ENCODE peak calls at places on chromosomes 4 and X, in six cellular contexts. One of them, this sample, is unnamed.

GRCh38 chr4:94933799-94934198 is 176.0 kb downstream of the BMPR1B start:
- DNase-seq in NT2/D1: no peak
- DNase-seq in H1: no peak
- DNase-seq in GM12878: no peak
- DNase-seq in HepG2: no peak
- DNase-seq in K562: no peak
- DNase-seq in this sample: no peak

GRCh38 chr4:147833254-147833653 is 101.4 kb downstream of the ARHGAP10 start:
- DNase-seq in NT2/D1: no peak
- DNase-seq in H1: no peak
- DNase-seq in GM12878: no peak
- DNase-seq in HepG2: no peak
- DNase-seq in K562: no peak
- DNase-seq in this sample: no peak

GRCh38 chr4:46594658-46595057 is 204.7 kb upstream of the GABRA2 start:
- DNase-seq in NT2/D1: no peak
- DNase-seq in H1: no peak
- DNase-seq in GM12878: no peak
- DNase-seq in HepG2: no peak
- DNase-seq in K562: no peak
- DNase-seq in this sample: no peak

GRCh38 chr4:85861064-85861767 is 386.3 kb downstream of the ARHGAP24 start:
- DNase-seq in NT2/D1: no peak
- DNase-seq in H1: no peak
- DNase-seq in GM12878: no peak
- DNase-seq in HepG2: no peak
- DNase-seq in K562: no peak
- DNase-seq in this sample: no peak

GRCh38 chr4:25953740-25954139 is 39.7 kb downstream of the SMIM20 start:
- DNase-seq in NT2/D1: no peak
- DNase-seq in H1: no peak
- DNase-seq in GM12878: no peak
- DNase-seq in HepG2: peak
- DNase-seq in K562: no peak
- DNase-seq in this sample: peak

GRCh38 chr4:114606240-114606639 is 7.6 kb downstream of the UGT8 start:
- DNase-seq in NT2/D1: no peak
- DNase-seq in H1: no peak
- DNase-seq in GM12878: no peak
- DNase-seq in HepG2: no peak
- DNase-seq in K562: no peak
- DNase-seq in this sample: peak

GRCh38 chr4:84325625-84326024 is 173.5 kb downstream of the NKX6-1 start:
- DNase-seq in NT2/D1: no peak
- DNase-seq in H1: no peak
- DNase-seq in GM12878: no peak
- DNase-seq in HepG2: no peak
- DNase-seq in K562: no peak
- DNase-seq in this sample: no peak

GRCh38 chrX:74421181-74422028 is at the start of gene SLC16A2:
- DNase-seq in NT2/D1: peak
- DNase-seq in H1: no peak
- DNase-seq in GM12878: no peak
- DNase-seq in HepG2: no peak
- DNase-seq in K562: no peak
- DNase-seq in this sample: no peak

GRCh38 chr4:151676301-151676700 is 84.5 kb downstream of the GATB start:
- DNase-seq in NT2/D1: no peak
- DNase-seq in H1: no peak
- DNase-seq in GM12878: no peak
- DNase-seq in HepG2: no peak
- DNase-seq in K562: no peak
- DNase-seq in this sample: peak

GRCh38 chr4:105992641-105993305 is 97.5 kb downstream of the NPNT start:
- DNase-seq in NT2/D1: no peak
- DNase-seq in H1: no peak
- DNase-seq in GM12878: no peak
- DNase-seq in HepG2: no peak
- DNase-seq in K562: no peak
- DNase-seq in this sample: no peak

GRCh38 chr4:105991726-105992125 is 96.5 kb downstream of the NPNT start:
- DNase-seq in NT2/D1: no peak
- DNase-seq in H1: no peak
- DNase-seq in GM12878: no peak
- DNase-seq in HepG2: no peak
- DNase-seq in K562: no peak
- DNase-seq in this sample: no peak

GRCh38 chr4:105988671-105989070 is 93.4 kb downstream of the NPNT start:
- DNase-seq in NT2/D1: no peak
- DNase-seq in H1: no peak
- DNase-seq in GM12878: no peak
- DNase-seq in HepG2: no peak
- DNase-seq in K562: no peak
- DNase-seq in this sample: no peak

GRCh38 chr4:105989411-105990242 is 94.4 kb downstream of the NPNT start:
- DNase-seq in NT2/D1: no peak
- DNase-seq in H1: no peak
- DNase-seq in GM12878: no peak
- DNase-seq in HepG2: no peak
- DNase-seq in K562: no peak
- DNase-seq in this sample: no peak

DNA sequence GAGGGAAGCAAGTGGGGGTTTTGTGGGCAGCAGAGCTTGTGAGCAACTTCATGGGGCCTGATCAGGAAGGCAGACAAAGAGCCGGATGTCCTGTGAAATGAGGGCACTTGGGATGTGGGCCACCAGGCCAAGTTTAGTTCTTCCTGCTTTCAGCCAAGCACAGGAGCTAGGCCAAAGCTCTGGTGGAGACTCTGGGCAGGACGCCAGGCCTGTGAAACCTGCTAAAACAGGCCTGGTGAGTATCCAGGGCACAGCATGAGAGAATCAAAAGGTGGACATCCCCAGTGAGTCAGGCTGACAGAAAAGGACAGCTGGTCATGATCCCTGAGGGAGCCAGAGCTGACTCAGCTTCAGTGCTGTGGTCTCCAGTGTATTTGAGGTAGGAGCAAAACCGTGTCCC is 95.7 kb downstream of the NPNT start:
- DNase-seq in NT2/D1: no peak
- DNase-seq in H1: no peak
- DNase-seq in GM12878: no peak
- DNase-seq in HepG2: no peak
- DNase-seq in K562: no peak
- DNase-seq in this sample: peak
- TF ChIP-seq ZNF274 in NT2/D1: no peak
- TF ChIP-seq ZNF274 in H1: no peak
- TF ChIP-seq ZNF274 in GM12878: no peak
- TF ChIP-seq ZNF274 in HepG2: no peak
- TF ChIP-seq ZNF274 in K562: no peak
- TF ChIP-seq ZNF274 in this sample: no peak

GRCh38 chr4:81635747-81636146 is 164.0 kb upstream of the RASGEF1B start:
- DNase-seq in NT2/D1: no peak
- DNase-seq in H1: no peak
- DNase-seq in GM12878: peak
- DNase-seq in HepG2: no peak
- DNase-seq in K562: no peak
- DNase-seq in this sample: peak
- TF ChIP-seq ZNF274 in NT2/D1: no peak
- TF ChIP-seq ZNF274 in H1: no peak
- TF ChIP-seq ZNF274 in GM12878: no peak
- TF ChIP-seq ZNF274 in HepG2: no peak
- TF ChIP-seq ZNF274 in K562: no peak
- TF ChIP-seq ZNF274 in this sample: no peak

DNA sequence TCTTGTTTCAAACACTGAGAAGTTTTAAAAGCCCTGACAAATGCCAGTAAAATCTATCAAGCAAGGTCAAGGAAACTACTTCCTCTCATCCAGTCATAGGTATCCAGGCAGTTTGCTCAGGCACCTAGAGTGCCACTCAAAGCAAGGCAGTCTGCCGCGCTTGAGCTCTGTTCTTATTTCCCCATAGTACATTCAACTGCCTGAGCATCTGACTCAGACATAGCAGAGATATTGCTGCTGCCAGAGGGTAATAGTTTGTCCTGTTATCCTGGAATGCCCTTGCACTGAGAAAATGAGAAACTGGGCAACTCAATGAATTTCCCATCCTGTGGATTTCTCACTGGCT is 16.2 kb upstream of the ATP8A1 start:
- DNase-seq in NT2/D1: no peak
- DNase-seq in H1: no peak
- DNase-seq in GM12878: no peak
- DNase-seq in HepG2: no peak
- DNase-seq in K562: no peak
- DNase-seq in this sample: no peak
- TF ChIP-seq ZNF274 in NT2/D1: no peak
- TF ChIP-seq ZNF274 in H1: no peak
- TF ChIP-seq ZNF274 in GM12878: no peak
- TF ChIP-seq ZNF274 in HepG2: no peak
- TF ChIP-seq ZNF274 in K562: no peak
- TF ChIP-seq ZNF274 in this sample: no peak

GRCh38 chrX:41868392-41868977 is 54.9 kb downstream of the CASK start:
- DNase-seq in NT2/D1: no peak
- DNase-seq in H1: no peak
- DNase-seq in GM12878: no peak
- DNase-seq in HepG2: no peak
- DNase-seq in K562: no peak
- DNase-seq in this sample: no peak

GRCh38 chrX:41857670-41858069 is 65.7 kb downstream of the CASK start:
- DNase-seq in NT2/D1: no peak
- DNase-seq in H1: no peak
- DNase-seq in GM12878: no peak
- DNase-seq in HepG2: no peak
- DNase-seq in K562: no peak
- DNase-seq in this sample: no peak

GRCh38 chrX:41858161-41858775 is 65.1 kb downstream of the CASK start:
- DNase-seq in NT2/D1: peak
- DNase-seq in H1: peak
- DNase-seq in GM12878: no peak
- DNase-seq in HepG2: no peak
- DNase-seq in K562: no peak
- DNase-seq in this sample: no peak

GRCh38 chrX:41862562-41863184 is 60.7 kb downstream of the CASK start:
- DNase-seq in NT2/D1: no peak
- DNase-seq in H1: no peak
- DNase-seq in GM12878: no peak
- DNase-seq in HepG2: no peak
- DNase-seq in K562: no peak
- DNase-seq in this sample: no peak

GRCh38 chrX:41863343-41864203 is 59.8 kb downstream of the CASK start:
- DNase-seq in NT2/D1: no peak
- DNase-seq in H1: no peak
- DNase-seq in GM12878: no peak
- DNase-seq in HepG2: no peak
- DNase-seq in K562: no peak
- DNase-seq in this sample: no peak
- TF ChIP-seq ZNF274 in NT2/D1: no peak
- TF ChIP-seq ZNF274 in H1: no peak
- TF ChIP-seq ZNF274 in GM12878: no peak
- TF ChIP-seq ZNF274 in HepG2: no peak
- TF ChIP-seq ZNF274 in K562: no peak
- TF ChIP-seq ZNF274 in this sample: no peak

DNA sequence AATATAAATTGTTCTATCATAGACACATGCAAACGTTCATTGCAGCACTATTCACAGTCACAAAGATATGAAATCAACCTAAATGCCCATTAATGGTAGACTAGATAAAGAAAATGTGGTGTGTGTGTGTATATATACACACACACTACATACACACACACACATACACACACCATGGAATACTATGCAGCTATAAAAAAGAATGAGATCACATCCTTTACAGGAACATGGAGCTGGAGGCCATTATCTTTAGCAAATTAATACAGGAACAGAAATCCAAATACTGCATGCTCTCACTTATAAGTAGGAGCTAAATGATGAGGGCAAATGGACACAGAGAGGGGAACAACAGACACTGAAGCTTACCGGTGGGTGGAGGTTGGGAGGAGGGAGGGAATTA is 65.2 kb downstream of the MTHFD2L start:
- DNase-seq in NT2/D1: no peak
- DNase-seq in H1: no peak
- DNase-seq in GM12878: no peak
- DNase-seq in HepG2: no peak
- DNase-seq in K562: no peak
- DNase-seq in this sample: no peak
- TF ChIP-seq ZNF274 in NT2/D1: no peak
- TF ChIP-seq ZNF274 in H1: no peak
- TF ChIP-seq ZNF274 in GM12878: no peak
- TF ChIP-seq ZNF274 in HepG2: no peak
- TF ChIP-seq ZNF274 in K562: no peak
- TF ChIP-seq ZNF274 in this sample: no peak

GRCh38 chr4:139973015-139973414 is 181.0 kb downstream of the MAML3 start:
- DNase-seq in NT2/D1: no peak
- DNase-seq in H1: no peak
- DNase-seq in GM12878: no peak
- DNase-seq in HepG2: no peak
- DNase-seq in K562: no peak
- DNase-seq in this sample: no peak

GRCh38 chr4:139973611-139974010 is 180.4 kb downstream of the MAML3 start:
- DNase-seq in NT2/D1: no peak
- DNase-seq in H1: no peak
- DNase-seq in GM12878: no peak
- DNase-seq in HepG2: no peak
- DNase-seq in K562: no peak
- DNase-seq in this sample: no peak

GRCh38 chr4:139978692-139979091 is 175.3 kb downstream of the MAML3 start:
- DNase-seq in NT2/D1: no peak
- DNase-seq in H1: no peak
- DNase-seq in GM12878: peak
- DNase-seq in HepG2: no peak
- DNase-seq in K562: no peak
- DNase-seq in this sample: no peak

GRCh38 chr4:139975830-139976272 is 178.1 kb downstream of the MAML3 start:
- DNase-seq in NT2/D1: no peak
- DNase-seq in H1: no peak
- DNase-seq in GM12878: no peak
- DNase-seq in HepG2: no peak
- DNase-seq in K562: no peak
- DNase-seq in this sample: no peak

GRCh38 chr4:139977838-139978604 is 176.0 kb downstream of the MAML3 start:
- DNase-seq in NT2/D1: no peak
- DNase-seq in H1: no peak
- DNase-seq in GM12878: no peak
- DNase-seq in HepG2: no peak
- DNase-seq in K562: no peak
- DNase-seq in this sample: no peak
- TF ChIP-seq ZNF274 in NT2/D1: no peak
- TF ChIP-seq ZNF274 in H1: no peak
- TF ChIP-seq ZNF274 in GM12878: no peak
- TF ChIP-seq ZNF274 in HepG2: no peak
- TF ChIP-seq ZNF274 in K562: no peak
- TF ChIP-seq ZNF274 in this sample: no peak

DNA sequence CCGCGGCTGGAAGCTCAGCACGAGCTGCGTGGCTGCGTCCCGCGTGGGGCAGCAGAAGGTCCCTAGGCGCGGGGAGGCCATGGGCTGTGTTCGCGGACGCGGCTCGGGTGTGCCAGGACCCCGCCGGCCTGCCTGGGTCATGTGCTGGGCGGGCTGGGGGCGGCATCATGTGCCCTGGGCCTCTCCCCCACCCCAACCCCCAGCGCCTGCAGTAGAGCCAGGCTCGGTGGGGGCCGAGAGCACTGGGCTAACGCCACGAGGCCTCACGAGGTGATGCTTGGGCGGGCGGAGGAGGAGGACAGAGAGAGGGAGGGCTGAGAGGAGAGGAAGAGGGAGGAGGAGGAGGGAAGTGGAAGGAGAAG is at the start of gene GPR143:
- DNase-seq in NT2/D1: no peak
- DNase-seq in H1: no peak
- DNase-seq in GM12878: no peak
- DNase-seq in HepG2: no peak
- DNase-seq in K562: no peak
- DNase-seq in this sample: no peak
- TF ChIP-seq ZNF274 in NT2/D1: no peak
- TF ChIP-seq ZNF274 in H1: no peak
- TF ChIP-seq ZNF274 in GM12878: no peak
- TF ChIP-seq ZNF274 in HepG2: no peak
- TF ChIP-seq ZNF274 in K562: no peak
- TF ChIP-seq ZNF274 in this sample: no peak